ENCODE peak calls at places on chromosome 20, in seven cellular contexts. M is CD8-positive, alpha-beta T cell; L is GM06990; T is testis; R is heart right ventricle; J is lower leg skin; A is HL-60. V is an unnamed sample.

GRCh38 chr20:62370807-62371587 is 3.9 kb upstream of the LAMA5 start:
- DNase-seq in M (no peak), L (no peak), T (no peak), R (no peak), J (no peak), A (no peak), V (no peak)

GRCh38 chr20:63957004-63957689 is 931 bp upstream of the UCKL1 start:
- DNase-seq in M (peak), L (peak), T (peak), R (peak), J (no peak), A (peak), V (peak)

GRCh38 chr20:6142348-6142993 is 19.6 kb upstream of the FERMT1 start:
- DNase-seq in M (peak), L (peak), T (peak), R (no peak), J (peak), A (peak), V (peak)

GRCh38 chr20:47758517-47759450 is 26.5 kb downstream of the SULF2 start:
- DNase-seq in M (no peak), L (no peak), T (peak), R (no peak), J (no peak), A (no peak), V (peak)

GRCh38 chr20:25039697-25040437 is 18.1 kb downstream of the ACSS1 start:
- DNase-seq in M (no peak), L (no peak), T (peak), R (peak), J (peak), A (no peak), V (no peak)

GRCh38 chr20:5393218-5393870 is 76.6 kb upstream of the PROKR2 start:
- DNase-seq in M (no peak), L (no peak), T (no peak), R (no peak), J (no peak), A (no peak), V (no peak)

GRCh38 chr20:32648761-32649615 is 24.8 kb downstream of the C20orf203 start:
- DNase-seq in M (no peak), L (no peak), T (no peak), R (no peak), J (no peak), A (peak), V (no peak)

GRCh38 chr20:13494019-13494418 is 144.7 kb downstream of the TASP1 start:
- DNase-seq in M (no peak), L (no peak), T (no peak), R (no peak), J (no peak), A (no peak), V (no peak)

GRCh38 chr20:25424536-25424935 is 17.1 kb downstream of the GINS1 start:
- DNase-seq in M (no peak), L (no peak), T (no peak), R (no peak), J (no peak), A (no peak), V (no peak)

GRCh38 chr20:23331951-23332350 is 18.6 kb upstream of the NXT1 start:
- DNase-seq in M (no peak), L (no peak), T (no peak), R (no peak), J (no peak), A (no peak), V (peak)

GRCh38 chr20:23096073-23096472 is 9.9 kb upstream of the CD93 start:
- DNase-seq in M (no peak), L (no peak), T (no peak), R (no peak), J (no peak), A (no peak), V (no peak)

GRCh38 chr20:19497064-19497463 is 261.0 kb upstream of the RIN2 start:
- DNase-seq in M (no peak), L (no peak), T (no peak), R (no peak), J (no peak), A (no peak), V (no peak)

GRCh38 chr20:7696311-7696710 is 243.9 kb downstream of the HAO1 start:
- DNase-seq in M (no peak), L (no peak), T (no peak), R (no peak), J (no peak), A (no peak), V (no peak)

GRCh38 chr20:60977896-60978295 is 274.2 kb upstream of the CDH4 start:
- DNase-seq in M (no peak), L (no peak), T (no peak), R (no peak), J (no peak), A (no peak), V (no peak)

GRCh38 chr20:25277941-25278521 is 30.1 kb downstream of the PYGB start:
- DNase-seq in M (no peak), L (no peak), T (peak), R (no peak), J (no peak), A (no peak), V (no peak)

GRCh38 chr20:43914697-43915208 is at the start of gene TOX2:
- DNase-seq in M (peak), L (peak), T (peak), R (peak), J (no peak), A (no peak), V (peak)

GRCh38 chr20:62236997-62237771 is 1.1 kb upstream of the OSBPL2 start:
- DNase-seq in M (no peak), L (no peak), T (no peak), R (peak), J (no peak), A (no peak), V (no peak)

GRCh38 chr20:21394120-21394519 is 3.2 kb downstream of the NKX2-4 start:
- DNase-seq in M (no peak), L (no peak), T (no peak), R (no peak), J (no peak), A (no peak), V (no peak)

GRCh38 chr20:25299801-25300200 is 51.9 kb downstream of the PYGB start:
- DNase-seq in M (no peak), L (no peak), T (no peak), R (no peak), J (no peak), A (no peak), V (no peak)

GRCh38 chr20:33442136-33443005 is 1.2 kb downstream of the SNTA1 start:
- DNase-seq in M (no peak), L (no peak), T (peak), R (no peak), J (no peak), A (no peak), V (no peak)

GRCh38 chr20:17796096-17796563 is 96.4 kb downstream of the BANF2 start:
- DNase-seq in M (no peak), L (no peak), T (no peak), R (peak), J (peak), A (peak), V (no peak)

GRCh38 chr20:45341939-45342862 is 6.0 kb downstream of the SDC4 start:
- DNase-seq in M (no peak), L (no peak), T (peak), R (peak), J (peak), A (no peak), V (no peak)

GRCh38 chr20:63454729-63455567 is 17.5 kb downstream of the KCNQ2 start:
- DNase-seq in M (no peak), L (no peak), T (no peak), R (no peak), J (no peak), A (no peak), V (no peak)

GRCh38 chr20:23049933-23050838 is 714 bp upstream of the THBD start:
- DNase-seq in M (no peak), L (peak), T (peak), R (peak), J (peak), A (no peak), V (no peak)

GRCh38 chr20:57742506-57743180 is 32.8 kb upstream of the PMEPA1 start:
- DNase-seq in M (no peak), L (no peak), T (no peak), R (no peak), J (no peak), A (no peak), V (no peak)

GRCh38 chr20:45340236-45340847 is 7.9 kb downstream of the SDC4 start:
- DNase-seq in M (no peak), L (no peak), T (no peak), R (no peak), J (peak), A (no peak), V (no peak)

GRCh38 chr20:23161968-23162696 is 76.0 kb upstream of the CD93 start:
- DNase-seq in M (no peak), L (peak), T (peak), R (peak), J (peak), A (peak), V (peak)

GRCh38 chr20:57163041-57163440 is 103.4 kb downstream of the BMP7 start:
- DNase-seq in M (no peak), L (no peak), T (no peak), R (no peak), J (no peak), A (no peak), V (no peak)

GRCh38 chr20:57432874-57433491 is 41.8 kb downstream of the RBM38 start:
- DNase-seq in M (peak), L (peak), T (no peak), R (peak), J (peak), A (peak), V (peak)

GRCh38 chr20:23187759-23188158 is 101.6 kb upstream of the CD93 start:
- DNase-seq in M (no peak), L (no peak), T (peak), R (peak), J (peak), A (no peak), V (no peak)

GRCh38 chr20:63102720-63103375 is 96.1 kb upstream of the BHLHE23 start:
- DNase-seq in M (peak), L (peak), T (peak), R (peak), J (no peak), A (no peak), V (peak)

GRCh38 chr20:38435555-38435939 is 419 bp upstream of the SNHG17 start:
- DNase-seq in M (no peak), L (no peak), T (no peak), R (no peak), J (no peak), A (no peak), V (no peak)

GRCh38 chr20:61748376-61748775 is 317.3 kb downstream of the TAF4 start:
- DNase-seq in M (no peak), L (no peak), T (no peak), R (no peak), J (no peak), A (no peak), V (no peak)

GRCh38 chr20:54123587-54124180 is 50.1 kb downstream of the CYP24A1 start:
- DNase-seq in M (no peak), L (no peak), T (no peak), R (no peak), J (peak), A (no peak), V (no peak)

GRCh38 chr20:37356387-37356786 is 10.4 kb downstream of the SRC start:
- DNase-seq in M (no peak), L (no peak), T (no peak), R (peak), J (no peak), A (peak), V (no peak)

GRCh38 chr20:19943021-19943659 is 74.0 kb upstream of the NAA20 start:
- DNase-seq in M (no peak), L (no peak), T (peak), R (no peak), J (peak), A (no peak), V (no peak)

GRCh38 chr20:15455279-15455678 is 1117.9 kb upstream of the FLRT3 start:
- DNase-seq in M (no peak), L (no peak), T (no peak), R (no peak), J (no peak), A (no peak), V (no peak)

GRCh38 chr20:37969949-37970855 is 63.1 kb downstream of the TTI1 start:
- DNase-seq in M (no peak), L (no peak), T (no peak), R (no peak), J (no peak), A (no peak), V (no peak)

DNA sequence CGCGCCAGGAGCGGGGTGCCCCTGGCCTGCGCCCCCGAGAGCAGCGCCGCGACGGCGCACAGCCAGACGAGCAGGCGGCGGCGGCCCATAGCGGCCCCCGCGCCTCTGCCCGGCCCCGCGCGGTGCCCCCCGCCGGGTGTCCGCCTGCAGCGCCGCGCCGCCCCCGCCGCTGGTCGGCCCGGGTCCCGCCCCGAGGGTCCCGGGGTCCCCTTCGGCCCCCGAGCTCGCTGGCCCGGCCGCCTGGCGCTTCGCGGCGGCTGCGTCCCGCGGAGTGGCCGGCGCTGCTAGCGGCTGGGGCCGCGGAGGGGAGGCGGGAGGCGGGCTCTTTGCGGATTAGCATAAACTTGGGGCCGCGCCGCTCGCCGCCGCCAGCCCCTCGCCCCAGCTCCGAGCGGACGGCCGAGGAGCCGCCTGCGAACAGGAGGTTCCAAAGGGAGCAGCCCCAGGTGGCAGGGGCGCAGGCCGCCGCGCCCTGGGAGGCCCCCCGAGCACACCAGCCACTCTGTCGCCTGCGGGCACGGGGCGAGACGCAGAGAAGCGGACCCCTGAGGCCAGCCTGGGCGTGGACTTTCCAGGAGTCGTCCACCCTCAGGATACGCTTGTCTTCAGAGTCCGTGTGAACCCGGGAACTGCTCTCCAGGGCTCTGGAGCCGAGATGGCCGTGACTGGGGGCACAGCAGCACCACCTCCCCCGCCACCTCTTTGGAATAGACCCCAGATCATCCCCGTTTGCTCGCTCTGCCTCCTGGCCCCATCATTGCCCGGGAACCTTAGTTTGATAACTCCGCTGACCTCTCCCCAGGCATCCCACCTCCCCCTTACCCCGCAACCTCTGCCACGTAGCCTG is at the start of gene EMILIN3:
- DNase-seq in M (no peak), L (no peak), T (no peak), R (no peak), J (no peak), A (no peak), V (no peak)
- H3K4me3 ChIP-seq in M (no peak), L (no peak), T (peak), R (peak), J (no peak), A (no peak), V (no peak)

GRCh38 chr20:11271319-11271718 is 597.5 kb upstream of the JAG1 start:
- DNase-seq in M (no peak), L (no peak), T (no peak), R (no peak), J (no peak), A (no peak), V (no peak)
- TF ChIP-seq CTCF in M (no peak), L (peak), T (no peak), R (no peak), J (no peak), A (no peak), V (no peak)

GRCh38 chr20:49287555-49288249 is 9.8 kb upstream of the ZNFX1 start:
- DNase-seq in M (no peak), L (no peak), T (no peak), R (no peak), J (no peak), A (no peak), V (peak)
- H3K4me3 ChIP-seq in M (no peak), L (no peak), T (no peak), R (no peak), J (no peak), A (no peak), V (no peak)

GRCh38 chr20:3781153-3781910 is at the start of gene SPEF1:
- DNase-seq in M (no peak), L (no peak), T (peak), R (peak), J (peak), A (peak), V (peak)
- TF ChIP-seq CTCF in M (no peak), L (peak), T (peak), R (peak), J (no peak), A (peak), V (no peak)

DNA sequence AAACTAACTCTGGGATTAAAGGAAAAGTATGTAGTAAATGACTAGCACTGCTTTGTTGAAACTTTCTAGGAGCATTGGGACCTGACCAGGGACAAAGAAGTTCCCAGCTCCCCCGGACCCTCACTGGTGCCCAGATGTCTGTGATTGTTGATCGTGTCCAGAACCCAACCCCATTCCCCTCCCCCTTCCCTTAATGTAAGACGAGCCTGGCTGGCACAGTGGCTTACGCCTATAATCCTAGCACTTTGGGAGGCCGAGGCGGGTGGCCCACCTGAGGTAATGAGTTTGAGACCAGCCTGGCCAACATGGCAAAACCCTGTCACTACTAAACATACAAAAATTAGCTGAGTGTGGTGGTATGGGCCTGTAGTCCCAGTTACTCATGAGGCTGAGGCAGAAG is 750.3 kb downstream of the CBLN4 start:
- DNase-seq in M (no peak), L (no peak), T (no peak), R (no peak), J (no peak), A (no peak), V (no peak)
- H3K4me3 ChIP-seq in M (no peak), L (no peak), T (no peak), R (no peak), J (no peak), A (no peak), V (no peak)

DNA sequence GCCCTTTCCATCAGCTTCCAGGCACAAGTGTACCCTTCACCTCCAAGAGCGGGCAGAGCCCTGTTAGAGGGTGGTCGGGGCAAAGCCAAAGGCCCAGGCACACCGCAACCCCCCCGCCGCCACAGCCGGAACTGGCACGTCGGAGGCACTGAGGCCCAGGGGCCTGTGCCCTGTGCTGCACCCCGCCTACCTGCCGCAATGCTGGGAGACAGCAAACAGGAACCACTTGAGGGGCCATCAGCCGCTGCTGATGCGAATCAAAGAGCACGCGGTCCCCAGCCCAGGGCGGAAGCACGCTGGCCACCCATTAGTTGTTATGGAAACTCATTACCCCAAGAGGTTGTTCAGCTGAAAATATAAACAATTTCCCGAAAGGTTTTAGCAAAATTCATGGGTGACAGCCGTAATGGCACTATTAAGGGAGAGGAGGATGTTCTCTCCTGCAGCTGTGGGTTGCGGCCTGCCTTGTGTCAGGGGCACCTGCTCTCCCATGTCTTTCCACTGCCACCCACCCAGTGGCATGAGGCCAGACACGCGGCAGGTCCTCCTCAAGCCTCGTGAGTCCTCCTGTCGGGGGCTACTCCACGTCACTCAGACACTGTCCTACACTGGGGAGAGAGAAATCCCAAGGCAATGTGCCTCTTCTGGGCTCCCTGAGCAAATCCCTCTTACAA is 65.3 kb downstream of the EDN3 start:
- DNase-seq in M (no peak), L (no peak), T (no peak), R (no peak), J (no peak), A (no peak), V (no peak)
- TF ChIP-seq CTCF in M (no peak), L (no peak), T (no peak), R (no peak), J (no peak), A (no peak), V (no peak)

DNA sequence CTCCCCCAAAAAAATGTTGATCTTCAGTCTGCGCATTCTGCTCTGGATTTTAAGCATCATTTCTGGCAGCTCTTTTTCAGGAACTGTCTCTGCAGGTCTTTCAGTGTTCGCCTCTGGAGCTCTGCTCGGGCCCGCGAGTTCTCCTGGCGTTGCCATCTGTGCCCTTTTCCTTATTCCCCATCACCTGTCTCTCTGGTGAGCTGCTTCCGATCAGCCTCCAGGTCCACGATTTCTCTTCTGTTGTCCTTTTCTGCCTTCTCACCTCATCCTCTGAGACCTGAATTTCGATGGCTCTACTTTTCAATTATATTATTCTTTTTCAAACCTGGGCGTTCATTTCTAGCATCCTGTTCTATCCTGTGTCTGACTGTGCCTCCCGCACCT is 590 bp upstream of the MAP1LC3A start:
- DNase-seq in M (no peak), L (no peak), T (no peak), R (no peak), J (no peak), A (no peak), V (no peak)
- H3K4me3 ChIP-seq in M (peak), L (peak), T (peak), R (peak), J (peak), A (no peak), V (peak)